ENCODE peak calls at places on chromosomes 12 and 14, in eight cellular contexts. V is heart left ventricle, Y is thoracic aorta, S is RWPE1, Z is A549, Q is uterus, T is tibial artery, J is PC-9. N is an unnamed sample.

GRCh38 chr14:85528882-85529585 is 910 bp upstream of the FLRT2 start:
- DNase-seq in T (no peak), Y (no peak), Q (no peak), Z (no peak), V (no peak), S (peak; percentile 14), J (no peak), N (no peak)

GRCh38 chr12:105275997-105276760 is 40.2 kb upstream of the APPL2 start:
- DNase-seq in S (no peak), T (no peak), Q (no peak), V (no peak), Y (no peak), J (no peak), Z (no peak), N (no peak)

GRCh38 chr12:108915632-108916133 is 35.8 kb downstream of the DAO start:
- DNase-seq in V (no peak), J (no peak), S (no peak), Z (no peak), Q (no peak), T (no peak), Y (no peak), N (no peak)

GRCh38 chr12:113347107-113347506 is 11.3 kb upstream of the PLBD2 start:
- DNase-seq in Z (no peak), Q (no peak), S (no peak), V (no peak), T (no peak), J (no peak), Y (no peak), N (no peak)

GRCh38 chr12:31819427-31819826 is 90.6 kb upstream of the AMN1 start:
- DNase-seq in S (no peak), Z (no peak), J (peak; percentile 71), T (no peak), Y (no peak), Q (no peak), V (no peak), N (no peak)

GRCh38 chr12:91355150-91356006 is 172.8 kb upstream of the DCN start:
- DNase-seq in J (peak; percentile 44), Q (peak; percentile 78), Y (peak; percentile 14), Z (peak; percentile 50), S (peak; percentile 67), V (peak; percentile 61), T (peak; percentile 68), N (peak; percentile 74)

GRCh38 chr14:33692762-33693161 is 258.1 kb downstream of the EGLN3 start:
- DNase-seq in Z (no peak), J (no peak), Y (no peak), Q (no peak), T (no peak), V (no peak), S (no peak), N (no peak)

GRCh38 chr14:65333926-65334687 is 78.4 kb upstream of the FUT8 start:
- DNase-seq in Q (peak; percentile 18), T (no peak), S (no peak), Y (no peak), V (no peak), Z (no peak), J (no peak), N (no peak)

GRCh38 chr14:90039253-90040010 is 22.4 kb upstream of the KCNK13 start:
- DNase-seq in V (no peak), S (no peak), Y (no peak), Q (no peak), T (no peak), Z (no peak), J (no peak), N (no peak)

GRCh38 chr12:27279836-27280235 is 35.8 kb downstream of the STK38L start:
- DNase-seq in Q (no peak), Z (no peak), T (no peak), Y (no peak), J (no peak), S (no peak), V (no peak), N (no peak)

GRCh38 chr12:107759410-107759809 is 1.5 kb downstream of the PRDM4 start:
- DNase-seq in V (no peak), J (peak; percentile 72), Z (peak; percentile 62), S (peak; percentile 82), T (no peak), Q (no peak), Y (no peak), N (no peak)

GRCh38 chr12:4273651-4274395 is at the start of gene CCND2:
- DNase-seq in J (no peak), T (peak; percentile 93), S (peak; percentile 91), Y (peak; percentile 75), V (peak; percentile 94), Q (peak; percentile 91), Z (peak; percentile 53), N (peak; percentile 91)

GRCh38 chr14:101912841-101913240 is 51.5 kb upstream of the DYNC1H1 start:
- DNase-seq in T (no peak), V (no peak), Q (no peak), Y (no peak), S (no peak), J (no peak), Z (no peak), N (no peak)

DNA sequence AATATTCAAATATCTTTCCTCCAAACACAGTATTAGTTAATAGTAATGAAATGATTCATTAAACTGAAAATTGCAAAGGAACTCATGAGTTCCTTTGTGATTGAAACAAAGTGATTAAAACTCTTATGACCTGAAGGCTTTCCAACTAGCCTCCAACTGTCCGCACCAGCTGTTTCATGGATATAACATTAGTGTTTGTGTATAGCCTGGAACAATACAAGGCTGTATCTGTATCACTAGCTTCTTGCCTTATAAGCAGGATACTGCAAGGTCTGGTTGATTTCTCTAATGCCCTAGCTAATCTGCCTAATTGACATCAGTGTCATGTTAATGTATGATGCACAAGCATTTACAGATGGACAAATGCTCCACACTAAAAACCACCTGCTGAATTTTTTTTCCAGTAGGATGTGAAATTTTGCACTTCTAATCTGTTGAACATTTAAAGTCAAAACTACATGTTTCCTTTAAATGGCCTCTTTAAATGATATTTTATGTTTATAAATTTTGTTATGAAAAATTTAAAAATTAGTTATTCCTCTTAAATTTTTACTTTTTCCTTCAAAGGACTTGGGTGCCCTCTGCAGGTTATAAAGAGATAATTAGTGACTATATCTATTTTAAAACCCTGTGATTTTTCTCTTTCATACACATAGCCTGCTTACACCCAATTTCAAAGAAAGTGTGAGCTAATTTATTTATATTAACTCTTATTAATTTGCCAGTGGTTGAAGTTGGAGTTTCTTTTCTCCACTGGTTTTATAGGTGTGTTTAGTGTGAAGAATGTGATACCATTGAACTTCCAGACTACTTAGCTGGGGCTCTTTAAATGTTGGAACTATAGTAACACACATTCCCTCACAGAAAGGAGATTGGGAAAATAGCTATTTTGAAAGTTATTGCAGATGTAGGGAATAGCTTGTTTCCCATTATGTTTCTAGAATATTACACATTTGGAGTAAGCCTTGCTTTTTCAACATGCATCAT is 25.4 kb downstream of the AP5M1 start:
- DNase-seq in Z (no peak), Y (no peak), T (no peak), V (no peak), Q (no peak), J (no peak), S (no peak), N (no peak)
- TF ChIP-seq CTCF in Z (peak; percentile 53), Y (no peak), T (peak; percentile 22), V (peak; percentile 33), Q (no peak), J (peak; percentile 67), S (peak; percentile 46), N (no peak)

DNA sequence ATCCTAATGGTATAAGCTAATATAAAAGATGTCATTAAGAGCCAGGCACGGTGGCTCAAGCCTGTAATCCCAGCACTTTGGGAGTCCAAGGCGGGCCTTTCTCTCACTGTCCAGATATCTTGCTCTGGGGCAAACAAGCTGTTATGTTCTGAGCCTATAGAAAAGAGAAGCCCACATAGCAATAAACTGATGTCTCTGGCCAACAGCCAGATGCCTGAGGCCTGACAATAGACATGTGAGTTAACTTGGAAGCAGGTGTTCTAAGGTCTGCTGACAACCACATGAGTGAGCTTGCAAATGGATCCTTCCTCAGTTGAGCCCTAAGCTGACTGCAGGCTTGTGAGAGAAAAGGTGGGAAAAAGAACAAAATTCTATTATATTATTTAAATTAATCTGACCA is 25.0 kb downstream of the YAF2 start:
- DNase-seq in V (no peak), J (peak; percentile 53), Y (no peak), T (no peak), Z (no peak), S (peak; percentile 47), Q (no peak), N (no peak)
- H3K27ac ChIP-seq in V (no peak overlapping the region), J (no peak overlapping the region), Y (no peak overlapping the region), T (no peak overlapping the region), Z (no peak overlapping the region), S (no peak overlapping the region), Q (no peak overlapping the region), N (no peak overlapping the region)

DNA sequence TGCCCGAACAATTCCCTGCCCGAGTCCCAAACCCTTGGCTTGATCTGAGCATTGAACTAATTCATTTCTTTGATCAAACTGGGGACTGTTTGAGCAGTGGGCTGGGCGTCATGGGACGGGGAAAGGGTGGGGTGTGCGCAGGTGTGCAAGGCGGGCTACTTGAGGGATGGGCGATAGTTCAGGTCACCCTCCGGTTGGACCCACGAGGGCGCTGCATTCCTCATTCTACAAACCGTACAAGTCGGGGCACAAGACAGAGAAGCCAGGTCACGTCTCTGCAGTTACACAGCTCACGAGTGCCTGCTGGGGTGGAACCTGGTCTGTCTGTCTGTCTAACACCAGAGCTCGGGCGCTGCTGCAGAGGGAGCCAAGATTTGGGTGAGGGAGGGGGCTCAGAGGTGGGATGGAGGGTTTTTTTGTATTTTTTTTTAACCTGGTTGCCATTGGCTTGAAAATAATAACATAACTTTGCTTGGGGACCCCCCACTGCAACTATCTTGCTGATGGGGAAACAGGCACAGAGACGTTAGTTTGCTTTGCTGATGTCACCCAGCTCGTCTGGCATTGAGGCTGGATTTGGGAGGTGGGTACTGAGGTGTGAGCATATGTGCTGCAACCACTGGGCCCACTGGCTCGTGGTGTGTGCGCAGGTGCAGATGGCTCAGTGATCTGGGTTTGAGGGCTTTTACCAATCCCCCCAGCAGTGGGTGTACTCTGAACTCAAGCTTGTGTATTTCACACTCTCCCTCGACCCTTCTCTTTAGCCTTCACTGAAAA is 7.6 kb upstream of the RTL1 start:
- DNase-seq in Y (no peak), S (no peak), J (no peak), T (no peak), V (no peak), Z (no peak), Q (no peak), N (no peak)
- TF ChIP-seq CTCF in Y (no peak), S (no peak), J (no peak), T (no peak), V (no peak), Z (no peak), Q (no peak), N (no peak)

DNA sequence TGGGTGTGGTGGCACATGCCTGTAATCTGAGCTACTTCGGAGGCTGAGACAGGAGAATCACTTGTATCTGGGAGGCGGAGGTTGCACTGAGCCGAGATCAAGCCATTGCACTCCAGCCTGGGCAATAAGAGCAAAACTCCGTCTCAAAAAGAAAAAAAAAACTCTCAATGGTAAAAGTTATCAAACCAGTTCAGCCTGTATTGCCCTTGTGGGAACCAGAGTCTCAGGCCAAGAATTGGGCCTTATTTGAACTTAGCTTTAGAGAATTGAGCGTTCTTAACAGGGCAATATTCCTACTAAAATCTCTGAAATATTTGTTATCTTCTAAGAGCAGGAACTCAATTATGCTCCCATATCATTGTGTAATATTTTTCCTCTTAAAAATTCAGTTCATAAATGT is 7.7 kb upstream of the MDM2 start:
- DNase-seq in Q (no peak), S (no peak), J (peak; percentile 76), Z (no peak), V (no peak), T (no peak), Y (no peak), N (no peak)
- H3K27ac ChIP-seq in Q (no peak overlapping the region), S (no peak overlapping the region), J (peak overlapping the region; percentile 95), Z (no peak overlapping the region), V (no peak overlapping the region), T (no peak overlapping the region), Y (no peak overlapping the region), N (no peak overlapping the region)